ENCODE peak calls at places on chromosomes 1 and 21, in five cellular contexts. X, U, G, J and Z are unnamed samples.

GRCh38 chr1:59015708-59016107 is 231.9 kb upstream of the JUN start:
- DNase-seq in X (peak), U (no peak), G (no peak), J (peak), Z (no peak)

GRCh38 chr1:98314591-98314990 is 346.9 kb upstream of the SNX7 start:
- DNase-seq in X (no peak), U (no peak), G (no peak), J (no peak), Z (no peak)

GRCh38 chr1:170619167-170620030 is 44.5 kb upstream of the PRRX1 start:
- DNase-seq in X (peak), U (no peak), G (no peak), J (no peak), Z (no peak)

GRCh38 chr21:17250651-17251294 is 262.1 kb upstream of the CXADR start:
- DNase-seq in X (peak), U (no peak), G (no peak), J (no peak), Z (no peak)

GRCh38 chr1:154206212-154206611 is at the start of gene CFAP141:
- DNase-seq in X (peak), U (no peak), G (no peak), J (no peak), Z (no peak)

GRCh38 chr1:115478933-115479551 is 141.0 kb upstream of the NGF start:
- DNase-seq in X (no peak), U (no peak), G (peak), J (no peak), Z (no peak)

GRCh38 chr1:21217812-21218596 is 41.3 kb upstream of the EIF4G3 start:
- DNase-seq in X (peak), U (peak), G (no peak), J (no peak), Z (peak)

GRCh38 chr1:28954126-28954525 is 39.8 kb downstream of the EPB41 start:
- DNase-seq in X (no peak), U (no peak), G (no peak), J (no peak), Z (no peak)

GRCh38 chr1:176567190-176567794 is 104.3 kb downstream of the PAPPA2 start:
- DNase-seq in X (peak), U (no peak), G (no peak), J (no peak), Z (no peak)

GRCh38 chr1:157968503-157968902 is 24.9 kb upstream of the KIRREL1 start:
- DNase-seq in X (peak), U (no peak), G (no peak), J (peak), Z (no peak)

GRCh38 chr1:48076017-48076416 is 78.8 kb upstream of the TRABD2B start:
- DNase-seq in X (no peak), U (no peak), G (no peak), J (no peak), Z (no peak)

GRCh38 chr21:44870748-44871495 is 2.6 kb downstream of the PTTG1IP start:
- DNase-seq in X (no peak), U (no peak), G (no peak), J (no peak), Z (no peak)

GRCh38 chr1:160993544-160993943 is 27.4 kb downstream of the F11R start:
- DNase-seq in X (peak), U (no peak), G (no peak), J (peak), Z (no peak)
- TF ChIP-seq CTCF in X (peak), U (no peak), G (no peak), J (peak), Z (peak)

DNA sequence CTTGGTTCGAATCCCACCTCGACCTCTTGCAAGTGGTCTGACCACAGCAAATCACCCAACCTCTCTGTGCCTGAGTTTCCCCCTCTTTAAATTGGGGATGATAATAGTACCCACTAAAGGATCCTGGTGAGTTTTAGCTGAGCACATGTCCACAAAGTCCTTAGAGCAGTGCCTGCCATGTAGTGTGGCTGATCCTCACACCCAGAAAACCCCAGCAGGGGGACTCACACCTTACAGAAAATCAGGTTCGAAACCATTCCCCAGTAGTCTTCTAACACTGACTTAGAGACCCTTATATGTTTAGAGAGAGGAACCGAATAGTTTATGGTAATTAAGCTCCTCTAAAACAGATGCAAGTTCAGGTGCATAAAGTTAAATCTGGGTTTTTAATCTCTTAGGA is 89.0 kb downstream of the CAMTA1 start:
- DNase-seq in X (no peak), U (no peak), G (no peak), J (no peak), Z (no peak)
- TF ChIP-seq CTCF in X (no peak), U (no peak), G (no peak), J (no peak), Z (no peak)

GRCh38 chr1:246261641-246262040 is 245.4 kb downstream of the SMYD3 start:
- DNase-seq in X (peak), U (no peak), G (no peak), J (no peak), Z (no peak)
- TF ChIP-seq CTCF in X (peak), U (no peak), G (no peak), J (peak), Z (peak)

GRCh38 chr1:118905671-118906070 is 82.5 kb downstream of the TBX15 start:
- DNase-seq in X (no peak), U (no peak), G (no peak), J (no peak), Z (no peak)

GRCh38 chr1:118902299-118903270 is 85.6 kb downstream of the TBX15 start:
- DNase-seq in X (peak), U (no peak), G (no peak), J (no peak), Z (no peak)

GRCh38 chr1:118911571-118911970 is 76.6 kb downstream of the TBX15 start:
- DNase-seq in X (no peak), U (no peak), G (no peak), J (no peak), Z (no peak)

GRCh38 chr1:118905206-118905605 is 82.9 kb downstream of the TBX15 start:
- DNase-seq in X (no peak), U (no peak), G (no peak), J (no peak), Z (no peak)

DNA sequence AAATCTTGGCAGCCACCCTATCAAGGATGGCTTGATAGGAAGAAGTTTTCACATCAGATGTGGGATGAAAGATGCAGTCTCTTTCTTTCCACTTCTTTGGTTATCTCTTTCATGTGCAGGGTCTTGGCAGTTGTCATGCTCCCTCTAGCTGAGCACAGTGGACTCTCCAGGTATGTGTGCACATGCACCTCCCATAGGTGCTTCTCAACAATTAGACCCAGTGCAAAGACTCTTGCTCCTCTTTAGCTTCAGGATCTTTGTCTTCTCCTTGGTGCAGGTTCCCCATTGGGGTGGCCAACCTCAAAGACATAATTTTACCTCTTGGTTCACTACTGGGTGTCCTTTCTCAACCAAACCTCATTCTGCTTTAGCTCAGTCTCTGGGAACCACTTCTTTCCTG is 80.7 kb downstream of the TBX15 start:
- DNase-seq in X (no peak), U (no peak), G (no peak), J (no peak), Z (no peak)
- TF ChIP-seq CTCF in X (peak), U (no peak), G (no peak), J (no peak), Z (no peak)

GRCh38 chr1:52747450-52747849 is 21.2 kb downstream of the ZYG11B start:
- DNase-seq in X (no peak), U (no peak), G (no peak), J (no peak), Z (no peak)

GRCh38 chr1:52751589-52752306 is 25.5 kb downstream of the ZYG11B start:
- DNase-seq in X (peak), U (no peak), G (no peak), J (no peak), Z (no peak)

GRCh38 chr1:52746189-52746588 is 19.9 kb downstream of the ZYG11B start:
- DNase-seq in X (no peak), U (no peak), G (no peak), J (no peak), Z (no peak)

GRCh38 chr1:52752427-52752826 is 26.2 kb downstream of the ZYG11B start:
- DNase-seq in X (no peak), U (no peak), G (no peak), J (no peak), Z (no peak)

DNA sequence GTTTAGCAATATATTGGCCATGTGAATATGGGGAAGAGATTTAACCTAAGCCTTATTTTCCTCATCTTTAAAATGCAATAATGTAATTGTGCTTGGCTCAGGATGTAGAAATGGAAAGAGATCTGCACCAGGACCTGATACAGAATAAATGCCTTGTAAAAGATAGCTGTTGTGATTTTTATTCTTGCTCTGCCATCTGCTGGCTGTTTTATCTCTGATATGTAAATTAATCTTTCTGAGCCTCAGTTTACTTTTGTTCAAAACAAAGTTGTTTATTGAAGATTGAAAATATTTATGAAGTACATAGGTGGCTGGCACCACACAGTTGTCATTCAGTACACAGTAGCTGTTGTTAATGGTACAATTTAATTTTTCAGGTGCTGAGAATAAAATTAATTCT is 21.9 kb downstream of the ZYG11B start:
- DNase-seq in X (peak), U (no peak), G (no peak), J (no peak), Z (no peak)
- TF ChIP-seq CTCF in X (peak), U (peak), G (no peak), J (peak), Z (peak)

GRCh38 chr1:181135462-181135781 is 46.9 kb downstream of the IER5 start:
- DNase-seq in X (peak), U (no peak), G (no peak), J (no peak), Z (no peak)
- TF ChIP-seq CTCF in X (peak), U (peak), G (no peak), J (peak), Z (peak)

GRCh38 chr1:19182223-19182622 is 27.8 kb downstream of the UBR4 start:
- DNase-seq in X (no peak), U (no peak), G (no peak), J (no peak), Z (no peak)

GRCh38 chr1:19177811-19178210 is 32.3 kb downstream of the UBR4 start:
- DNase-seq in X (no peak), U (no peak), G (no peak), J (no peak), Z (no peak)

GRCh38 chr1:19178734-19179398 is 31.2 kb downstream of the UBR4 start:
- DNase-seq in X (no peak), U (no peak), G (no peak), J (no peak), Z (no peak)

DNA sequence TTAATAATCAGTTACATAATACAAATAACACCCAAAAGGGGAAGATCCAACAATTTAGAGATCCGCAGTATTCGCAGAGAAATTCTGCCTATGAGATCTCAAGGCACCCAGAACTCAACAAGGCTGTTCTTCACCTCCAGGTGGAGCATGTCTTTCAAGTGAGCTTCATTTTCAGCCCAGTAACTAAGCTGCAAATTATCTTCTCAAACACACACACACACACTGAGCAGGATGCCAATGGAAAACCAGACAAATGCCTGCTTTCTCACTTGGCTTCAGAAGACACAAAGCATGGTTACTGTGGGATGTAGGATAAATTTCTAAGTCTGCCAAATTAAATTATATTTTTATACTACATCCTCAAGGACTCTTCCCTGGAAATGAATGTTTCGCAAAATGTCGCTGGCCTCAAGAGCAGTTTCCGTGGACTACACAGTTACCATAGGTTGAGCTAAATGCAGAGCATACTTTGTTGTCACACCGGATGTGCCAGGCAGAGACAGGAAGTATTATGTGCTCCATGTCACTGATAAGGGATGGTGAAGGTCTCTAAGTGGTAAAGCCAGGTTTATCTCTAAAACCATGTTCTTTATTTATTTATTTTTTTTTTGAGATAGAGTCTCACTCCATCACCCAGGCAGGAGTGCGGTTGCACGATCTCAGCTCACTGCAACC is 30.3 kb downstream of the UBR4 start:
- DNase-seq in X (peak), U (peak), G (no peak), J (no peak), Z (no peak)
- TF ChIP-seq CTCF in X (peak), U (peak), G (no peak), J (peak), Z (peak)

DNA sequence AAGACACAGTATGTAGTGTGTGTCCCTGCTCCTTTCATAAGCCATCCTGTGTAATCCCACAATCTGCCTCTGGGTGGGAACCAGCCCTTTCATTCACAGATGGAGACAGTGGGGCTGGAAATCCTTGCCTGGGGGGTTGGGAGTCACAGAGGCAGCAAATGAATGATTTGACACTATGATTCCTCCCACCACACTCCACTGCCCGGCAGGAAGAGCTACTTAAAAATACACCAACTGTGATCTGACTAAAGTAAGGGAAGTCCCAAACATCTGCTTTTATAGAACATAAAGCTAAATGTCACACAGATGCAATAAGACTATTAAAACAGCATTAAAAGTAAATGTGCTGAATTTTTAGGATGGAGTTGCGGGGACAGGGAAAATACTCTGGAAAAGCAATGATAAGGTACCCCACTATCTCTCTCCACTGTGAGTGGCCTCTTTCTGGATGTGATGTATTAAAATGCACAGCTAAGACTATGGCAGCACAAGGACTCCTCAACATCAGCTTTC is 4.3 kb downstream of the PARP1 start:
- DNase-seq in X (peak), U (peak), G (no peak), J (no peak), Z (no peak)
- TF ChIP-seq CTCF in X (peak), U (peak), G (no peak), J (peak), Z (peak)

GRCh38 chr21:42923553-42924432 is 1.6 kb downstream of the ERVH48-1 start:
- DNase-seq in X (peak), U (peak), G (peak), J (peak), Z (peak)
- TF ChIP-seq CTCF in X (peak), U (peak), G (peak), J (peak), Z (peak)

GRCh38 chr1:40625076-40625475 is 40.4 kb downstream of the RIMS3 start:
- DNase-seq in X (peak), U (peak), G (no peak), J (no peak), Z (no peak)
- TF ChIP-seq CTCF in X (peak), U (no peak), G (no peak), J (peak), Z (peak)